ENCODE peak calls at places on chromosomes 7 and 10, in six cellular contexts. H is brain microvascular endothelial cell, F is mesendoderm, P is psoas muscle, Y is spleen, U is adipocyte. E is an unnamed sample.

GRCh38 chr7:34748244-34749039 is 90.4 kb downstream of the NPSR1 start:
- DNase-seq in H (peak), F (peak), P (peak), Y (peak), U (peak), E (peak)

GRCh38 chr10:93352638-93353383 is 129.3 kb downstream of the MYOF start:
- DNase-seq in H (peak), F (peak), P (no peak), Y (no peak), U (peak), E (peak)

GRCh38 chr10:114925675-114926204 is 12.3 kb upstream of the TRUB1 start:
- DNase-seq in H (peak), F (peak), P (no peak), Y (no peak), U (peak), E (no peak)

GRCh38 chr10:13001041-13001886 is at the start of gene CCDC3:
- DNase-seq in H (no peak), F (peak), P (no peak), Y (no peak), U (peak), E (peak)

GRCh38 chr7:98470131-98470985 is 69.5 kb upstream of the BAIAP2L1 start:
- DNase-seq in H (no peak), F (peak), P (no peak), Y (no peak), U (peak), E (peak)

GRCh38 chr10:33760544-33760943 is 426.1 kb upstream of the NRP1 start:
- DNase-seq in H (no peak), F (no peak), P (no peak), Y (no peak), U (no peak), E (no peak)

GRCh38 chr7:144390481-144390880 is 13.0 kb downstream of the NOBOX start:
- DNase-seq in H (no peak), F (no peak), P (no peak), Y (no peak), U (no peak), E (no peak)

GRCh38 chr7:141875453-141875852 is 34.2 kb upstream of the PRSS37 start:
- DNase-seq in H (no peak), F (no peak), P (no peak), Y (no peak), U (no peak), E (peak)

GRCh38 chr7:99393363-99394187 is 14.8 kb downstream of the PDAP1 start:
- DNase-seq in H (no peak), F (peak), P (peak), Y (no peak), U (no peak), E (peak)

GRCh38 chr10:70672165-70672992 is at the start of gene ADAMTS14:
- DNase-seq in H (no peak), F (peak), P (peak), Y (peak), U (peak), E (peak)

GRCh38 chr10:27558612-27559020 is 54.5 kb downstream of the RAB18 start:
- DNase-seq in H (peak), F (peak), P (no peak), Y (no peak), U (peak), E (peak)

GRCh38 chr7:138943061-138943460 is 38.1 kb downstream of the KIAA1549 start:
- DNase-seq in H (no peak), F (no peak), P (no peak), Y (no peak), U (no peak), E (no peak)

GRCh38 chr7:107381453-107381852 is 88.4 kb upstream of the GPR22 start:
- DNase-seq in H (no peak), F (no peak), P (no peak), Y (no peak), U (no peak), E (no peak)

GRCh38 chr7:90768301-90768700 is 172.2 kb downstream of the CDK14 start:
- DNase-seq in H (no peak), F (no peak), P (no peak), Y (no peak), U (no peak), E (no peak)

GRCh38 chr10:122462533-122463465 is 1.4 kb downstream of the HTRA1 start:
- DNase-seq in H (peak), F (no peak), P (peak), Y (no peak), U (peak), E (no peak)

GRCh38 chr7:46072722-46073121 is 151.7 kb upstream of the IGFBP3 start:
- DNase-seq in H (no peak), F (no peak), P (no peak), Y (no peak), U (peak), E (no peak)

GRCh38 chr10:34031410-34031809 is 696.9 kb upstream of the NRP1 start:
- DNase-seq in H (peak), F (no peak), P (peak), Y (no peak), U (peak), E (no peak)

GRCh38 chr10:128398999-128399398 is 272.8 kb upstream of the MKI67 start:
- DNase-seq in H (no peak), F (no peak), P (no peak), Y (no peak), U (no peak), E (no peak)

GRCh38 chr10:91632671-91633550 is at the start of gene PPP1R3C:
- DNase-seq in H (peak), F (peak), P (peak), Y (peak), U (peak), E (peak)

GRCh38 chr7:99784007-99784406 is at the start of gene CYP3A4:
- DNase-seq in H (no peak), F (no peak), P (no peak), Y (no peak), U (no peak), E (no peak)

GRCh38 chr10:105807930-105808587 is 1167.0 kb downstream of the SORCS3 start:
- DNase-seq in H (no peak), F (no peak), P (no peak), Y (no peak), U (no peak), E (no peak)

GRCh38 chr7:11194492-11194891 is 220.8 kb downstream of the PHF14 start:
- DNase-seq in H (no peak), F (no peak), P (no peak), Y (no peak), U (peak), E (no peak)
- H3K4me3 ChIP-seq in H (no peak), F (no peak), P (no peak), Y (no peak), U (peak), E (no peak)

DNA sequence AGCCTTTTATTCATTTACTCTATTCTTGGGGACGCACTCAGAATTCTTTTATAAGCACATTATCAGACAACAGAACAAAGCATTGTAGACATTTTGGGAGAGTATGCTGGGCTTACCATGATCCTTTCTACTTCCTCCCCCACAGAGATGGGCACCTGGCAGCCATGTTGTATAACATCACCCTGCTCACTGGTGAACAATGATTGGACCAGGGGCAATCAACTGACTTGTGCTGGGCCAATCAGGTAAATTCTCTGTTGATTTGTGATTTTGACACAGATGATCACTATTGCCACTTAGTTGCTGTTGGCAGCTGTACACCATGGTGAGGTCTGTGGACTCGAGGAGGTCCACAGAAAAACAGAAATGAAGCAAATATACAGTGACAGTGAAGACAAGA is 43.7 kb downstream of the WNT2 start:
- DNase-seq in H (no peak), F (no peak), P (no peak), Y (no peak), U (no peak), E (no peak)
- H3K4me3 ChIP-seq in H (no peak), F (no peak), P (no peak), Y (no peak), U (no peak), E (no peak)

DNA sequence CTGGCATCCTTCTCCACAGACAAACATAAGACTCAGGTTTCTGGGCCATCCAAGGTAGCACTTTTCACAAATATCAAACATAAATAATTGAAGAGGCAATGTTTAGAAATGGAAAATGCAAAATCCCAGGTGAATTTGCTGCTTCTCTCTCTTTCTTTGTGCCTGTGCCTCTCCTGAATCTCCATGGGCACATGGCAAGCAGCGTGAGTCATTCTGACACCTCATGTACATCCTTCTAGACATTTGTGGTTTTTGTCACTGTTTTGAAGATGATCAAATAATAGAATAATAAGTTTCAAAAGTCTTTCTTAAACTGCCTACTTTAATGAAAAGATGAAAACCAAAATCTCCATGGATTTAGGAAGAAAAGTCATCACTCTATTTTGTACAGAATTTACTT is 60.3 kb upstream of the RAB11FIP2 start:
- DNase-seq in H (no peak), F (no peak), P (no peak), Y (no peak), U (no peak), E (no peak)
- H3K4me3 ChIP-seq in H (no peak), F (no peak), P (no peak), Y (no peak), U (no peak), E (no peak)

DNA sequence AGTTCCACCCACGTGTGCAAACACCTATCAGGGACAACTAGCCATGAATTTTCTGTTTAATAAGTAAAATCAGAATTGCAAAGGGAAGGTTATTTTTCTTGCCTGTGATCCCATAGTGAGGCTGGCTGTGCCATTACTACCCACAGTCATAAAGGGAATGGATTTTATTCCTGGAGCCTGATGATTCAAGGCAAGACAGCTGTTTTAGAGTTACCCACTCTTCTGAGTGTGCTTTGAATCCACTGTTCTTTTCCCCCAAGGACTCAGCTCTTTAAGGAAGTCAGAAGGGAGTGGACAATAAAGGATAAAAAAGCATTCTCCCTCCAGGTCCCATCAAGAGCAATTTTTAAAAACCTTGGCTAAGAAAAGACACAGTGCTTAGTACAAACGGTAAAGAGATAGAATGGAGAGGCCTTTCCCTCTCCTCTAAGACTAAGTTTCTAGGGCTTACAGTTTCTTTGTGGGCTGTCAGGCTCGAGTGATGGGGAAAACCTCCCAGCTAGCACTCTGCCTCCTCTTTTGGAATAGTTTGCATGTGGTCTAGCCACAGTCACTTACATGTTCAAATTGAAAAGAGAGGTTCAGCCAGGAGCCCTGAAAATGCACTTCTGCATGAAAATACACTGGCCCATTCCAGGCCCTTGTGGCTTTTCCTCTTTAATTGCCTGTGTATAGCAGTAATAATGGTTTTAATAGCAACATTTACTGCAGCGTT is 5.1 kb upstream of the LRRC4 start:
- DNase-seq in H (no peak), F (no peak), P (no peak), Y (no peak), U (no peak), E (no peak)
- H3K4me3 ChIP-seq in H (no peak), F (no peak), P (no peak), Y (no peak), U (no peak), E (no peak)

GRCh38 chr10:133179651-133180050 is 19.6 kb downstream of the KNDC1 start:
- DNase-seq in H (no peak), F (no peak), P (peak), Y (peak), U (no peak), E (no peak)
- H3K4me3 ChIP-seq in H (no peak), F (no peak), P (no peak), Y (no peak), U (no peak), E (no peak)

GRCh38 chr10:14586901-14587300 is 187.8 kb downstream of the FAM107B start:
- DNase-seq in H (no peak), F (no peak), P (no peak), Y (no peak), U (no peak), E (no peak)

GRCh38 chr10:14585287-14586193 is 189.2 kb downstream of the FAM107B start:
- DNase-seq in H (no peak), F (peak), P (no peak), Y (no peak), U (no peak), E (peak)

GRCh38 chr10:14587540-14588083 is 187.1 kb downstream of the FAM107B start:
- DNase-seq in H (no peak), F (no peak), P (no peak), Y (no peak), U (no peak), E (no peak)

GRCh38 chr10:14584643-14585042 is 190.1 kb downstream of the FAM107B start:
- DNase-seq in H (no peak), F (no peak), P (no peak), Y (no peak), U (no peak), E (peak)

DNA sequence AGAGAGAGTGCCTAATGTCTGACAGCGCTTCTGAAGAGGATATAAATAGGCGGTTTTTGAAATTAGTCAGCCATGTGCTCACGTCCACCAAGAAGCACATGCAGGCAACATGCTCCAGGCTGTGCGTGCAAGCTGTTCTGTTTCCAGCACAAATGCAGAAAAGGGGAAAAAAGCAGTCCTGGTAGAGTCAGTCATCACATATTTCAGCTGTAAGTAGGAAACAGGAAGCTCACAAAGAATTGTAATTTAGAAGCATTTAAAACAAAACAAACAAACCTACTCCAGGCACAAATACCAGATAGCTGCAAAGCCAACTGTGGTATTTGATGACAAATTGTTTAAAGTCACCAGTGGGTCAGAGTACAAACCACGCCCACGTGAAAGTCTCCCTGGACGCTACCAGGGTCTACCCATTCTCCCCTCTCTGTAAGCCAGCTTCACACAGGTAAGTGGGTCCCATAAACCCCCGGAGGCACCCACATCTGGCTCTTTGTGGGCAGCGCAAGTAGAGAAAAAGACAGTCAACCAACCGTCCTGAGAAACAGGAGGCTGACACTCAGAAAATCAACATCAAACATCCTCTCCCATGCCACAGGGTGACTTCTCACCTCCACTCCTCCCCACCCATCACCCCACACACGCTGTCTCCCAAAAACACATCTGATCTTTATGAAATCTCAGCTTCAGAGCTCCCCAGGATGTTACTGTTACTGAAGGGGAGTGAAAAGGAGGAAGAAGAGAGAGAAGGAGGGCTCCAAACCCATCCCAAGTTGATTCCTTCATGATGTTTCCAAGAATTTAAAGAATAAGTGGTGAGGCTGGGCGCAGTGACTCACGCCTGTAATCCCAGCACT is 186.4 kb downstream of the FAM107B start:
- DNase-seq in H (peak), F (no peak), P (no peak), Y (no peak), U (peak), E (no peak)
- H3K4me3 ChIP-seq in H (peak), F (no peak), P (no peak), Y (no peak), U (no peak), E (no peak)

GRCh38 chr10:103915794-103916193 is 2.2 kb downstream of the STN1 start:
- DNase-seq in H (no peak), F (no peak), P (no peak), Y (peak), U (no peak), E (no peak)
- H3K4me3 ChIP-seq in H (peak), F (no peak), P (peak), Y (no peak), U (peak), E (no peak)

GRCh38 chr10:6737758-6738463 is 157.8 kb upstream of the PRKCQ start:
- DNase-seq in H (peak), F (no peak), P (no peak), Y (no peak), U (peak), E (no peak)
- H3K4me3 ChIP-seq in H (peak), F (no peak), P (peak), Y (no peak), U (peak), E (no peak)

GRCh38 chr10:101120520-101120883 is 10.6 kb upstream of the TLX1 start:
- DNase-seq in H (no peak), F (no peak), P (peak), Y (no peak), U (no peak), E (no peak)
- H3K4me3 ChIP-seq in H (no peak), F (no peak), P (peak), Y (peak), U (peak), E (peak)

E was measured in GM23338.